ENCODE peak calls at places on chromosomes 11 and 22, in eight cellular contexts. V is activated naive CD4-positive, alpha-beta T cell treated with Interleukin-2 at 50 U/mL for 16 hours; Y is H9; X is NCI-H1105; B is stimulated activated CD8-positive, alpha-beta memory T cell treated with anti-CD3 and anti-CD28 coated beads, Interleukin-2, amount 100 ng/mL, for 48 hours; M is GM19239; W is activated CD4-positive, alpha-beta T cell treated with anti-CD3 and anti-CD28 coated beads, Interleukin-2, amount 50 U/mL, for 1 hour; H is anterior cingulate cortex. C is an unnamed sample.

GRCh38 chr11:75313457-75314272 is 37.8 kb downstream of the ARRB1 start:
- DNase-seq in V (no peak), Y (no peak), X (no peak), B (no peak), M (no peak), W (no peak), H (no peak), C (no peak)

GRCh38 chr11:110522456-110522855 is 92.7 kb downstream of the FDX1 start:
- DNase-seq in V (no peak), Y (no peak), X (no peak), B (no peak), M (no peak), W (no peak), H (no peak), C (no peak)

GRCh38 chr22:39205344-39206021 is 39.3 kb downstream of the PDGFB start:
- DNase-seq in V (no peak), Y (peak; percentile 33), X (no peak), B (peak; percentile 21), M (no peak), W (no peak), H (no peak), C (peak; percentile 50)

GRCh38 chr11:85088286-85088685 is 538.9 kb downstream of the DLG2 start:
- DNase-seq in V (no peak), Y (no peak), X (no peak), B (no peak), M (no peak), W (no peak), H (no peak), C (no peak)

GRCh38 chr11:35918716-35919115 is 25.1 kb upstream of the LDLRAD3 start:
- DNase-seq in V (no peak), Y (no peak), X (no peak), B (no peak), M (no peak), W (no peak), H (no peak), C (no peak)

GRCh38 chr11:76713499-76713898 is 43.0 kb upstream of the LRRC32 start:
- DNase-seq in V (no peak), Y (no peak), X (no peak), B (no peak), M (no peak), W (no peak), H (no peak), C (no peak)

GRCh38 chr22:19291218-19291579 is 320 bp downstream of the CLTCL1 start:
- DNase-seq in V (peak; percentile 33), Y (peak; percentile 32), X (no peak), B (peak; percentile 6), M (no peak), W (peak; percentile 8), H (no peak), C (peak; percentile 40)

GRCh38 chr11:10476342-10476741 is 21.3 kb downstream of the AMPD3 start:
- DNase-seq in V (no peak), Y (no peak), X (no peak), B (no peak), M (no peak), W (no peak), H (no peak), C (no peak)

GRCh38 chr11:43557553-43558031 is 122.9 kb upstream of the HSD17B12 start:
- DNase-seq in V (no peak), Y (peak; percentile 53), X (no peak), B (no peak), M (no peak), W (no peak), H (no peak), C (no peak)

GRCh38 chr22:42425337-42425988 is 6.7 kb downstream of the NFAM1 start:
- DNase-seq in V (no peak), Y (peak; percentile 21), X (peak; percentile 60), B (no peak), M (no peak), W (no peak), H (no peak), C (no peak)

GRCh38 chr11:128198206-128198605 is 389.2 kb downstream of the ETS1 start:
- DNase-seq in V (no peak), Y (no peak), X (no peak), B (no peak), M (no peak), W (no peak), H (no peak), C (no peak)

GRCh38 chr22:44094751-44095302 is 70.7 kb downstream of the PARVB start:
- DNase-seq in V (no peak), Y (no peak), X (no peak), B (no peak), M (no peak), W (no peak), H (no peak), C (no peak)

GRCh38 chr11:66976048-66976467 is 954 bp downstream of the C11orf86 start:
- DNase-seq in V (peak; percentile 15), Y (peak; percentile 86), X (no peak), B (peak; percentile 17), M (no peak), W (no peak), H (no peak), C (peak; percentile 20)

GRCh38 chr11:74583024-74583624 is 9.3 kb upstream of the POLD3 start:
- DNase-seq in V (no peak), Y (no peak), X (no peak), B (no peak), M (no peak), W (no peak), H (no peak), C (no peak)

GRCh38 chr11:86571273-86571948 is 101.0 kb downstream of the ME3 start:
- DNase-seq in V (no peak), Y (peak; percentile 91), X (no peak), B (no peak), M (no peak), W (no peak), H (no peak), C (no peak)

GRCh38 chr11:110297082-110297725 is 790 bp upstream of the RDX start:
- DNase-seq in V (no peak), Y (no peak), X (no peak), B (no peak), M (no peak), W (no peak), H (no peak), C (no peak)

GRCh38 chr11:13667245-13667644 is 1.2 kb upstream of the FAR1 start:
- DNase-seq in V (no peak), Y (no peak), X (no peak), B (no peak), M (no peak), W (no peak), H (no peak), C (no peak)

GRCh38 chr22:47435826-47436225 is 673.4 kb downstream of the TBC1D22A start:
- DNase-seq in V (no peak), Y (no peak), X (no peak), B (no peak), M (no peak), W (no peak), H (no peak), C (no peak)

GRCh38 chr11:125398475-125398874 is 97.6 kb downstream of the FEZ1 start:
- DNase-seq in V (no peak), Y (no peak), X (no peak), B (no peak), M (no peak), W (no peak), H (no peak), C (no peak)

GRCh38 chr11:64859542-64860414 is 15.3 kb upstream of the CDC42BPG start:
- DNase-seq in V (peak; percentile 72), Y (no peak), X (no peak), B (peak; percentile 56), M (peak; percentile 91), W (peak; percentile 41), H (no peak), C (no peak)

GRCh38 chr11:69984457-69985261 is 93.5 kb upstream of the ANO1 start:
- DNase-seq in V (no peak), Y (peak; percentile 84), X (no peak), B (no peak), M (no peak), W (no peak), H (no peak), C (no peak)

GRCh38 chr22:35612903-35613302 is 4.2 kb downstream of the MB start:
- DNase-seq in V (no peak), Y (no peak), X (no peak), B (no peak), M (no peak), W (no peak), H (no peak), C (no peak)

GRCh38 chr11:66082936-66083698 is 13.0 kb downstream of the PACS1 start:
- DNase-seq in V (no peak), Y (no peak), X (peak; percentile 82), B (no peak), M (no peak), W (no peak), H (no peak), C (no peak)

GRCh38 chr11:62501432-62501891 is 45.1 kb downstream of the AHNAK start:
- DNase-seq in V (no peak), Y (no peak), X (no peak), B (no peak), M (no peak), W (no peak), H (peak; percentile 47), C (no peak)

GRCh38 chr11:74311352-74311926 is at the start of gene P4HA3:
- DNase-seq in V (peak; percentile 44), Y (peak; percentile 87), X (peak; percentile 44), B (peak; percentile 50), M (peak; percentile 60), W (peak; percentile 23), H (no peak), C (peak; percentile 29)

GRCh38 chr11:31968774-31969433 is 122.0 kb upstream of the RCN1 start:
- DNase-seq in V (no peak), Y (no peak), X (no peak), B (no peak), M (no peak), W (no peak), H (no peak), C (no peak)

GRCh38 chr11:113189909-113190667 is 124.3 kb upstream of the TTC12 start:
- DNase-seq in V (no peak), Y (no peak), X (no peak), B (no peak), M (no peak), W (no peak), H (no peak), C (no peak)

GRCh38 chr11:70530010-70530409 is 131.7 kb downstream of the CTTN start:
- DNase-seq in V (no peak), Y (no peak), X (no peak), B (no peak), M (no peak), W (no peak), H (no peak), C (no peak)

GRCh38 chr11:61507962-61508824 is at the start of gene LRRC10B:
- DNase-seq in V (peak; percentile 37), Y (peak; percentile 95), X (peak; percentile 86), B (peak; percentile 43), M (no peak), W (peak; percentile 8), H (no peak), C (peak; percentile 21)

GRCh38 chr11:47967577-47968230 is 12.7 kb upstream of the PTPRJ start:
- DNase-seq in V (no peak), Y (no peak), X (no peak), B (no peak), M (no peak), W (no peak), H (no peak), C (no peak)

GRCh38 chr22:46970411-46971123 is 208.1 kb downstream of the TBC1D22A start:
- DNase-seq in V (no peak), Y (no peak), X (no peak), B (no peak), M (no peak), W (no peak), H (no peak), C (no peak)

GRCh38 chr11:26820739-26821138 is 98.9 kb upstream of the SLC5A12 start:
- DNase-seq in V (no peak), Y (no peak), X (no peak), B (no peak), M (no peak), W (no peak), H (no peak), C (no peak)

GRCh38 chr11:71172680-71173079 is 79.7 kb downstream of the SHANK2 start:
- DNase-seq in V (no peak), Y (no peak), X (no peak), B (no peak), M (no peak), W (no peak), H (no peak), C (no peak)